ENCODE peak calls at places on chromosomes 12 and 14, in ten cellular contexts. U, R, P, V, D, X, K, A, L and H are unnamed samples.

GRCh38 chr14:43308411-43308810 is 1198.7 kb downstream of the FSCB start:
- DNase-seq in D (no peak), P (no peak), A (no peak), U (no peak), R (no peak), X (no peak), K (no peak), V (no peak), L (no peak), H (no peak)

GRCh38 chr12:119397540-119397939 is 63.0 kb downstream of the CCDC60 start:
- DNase-seq in P (no peak), A (no peak), R (no peak), D (no peak), X (no peak), K (no peak), U (no peak), L (no peak), V (no peak), H (no peak)

GRCh38 chr12:51593539-51593938 is 2.5 kb downstream of the SCN8A start:
- DNase-seq in U (peak; percentile 28), K (peak; percentile 74), A (no peak), P (no peak), D (peak; percentile 48), R (no peak), L (no peak), X (peak; percentile 70), V (peak; percentile 62), H (no peak)

GRCh38 chr12:119780786-119781434 is 96.2 kb downstream of the CIT start:
- DNase-seq in V (peak; percentile 73), U (no peak), P (no peak), L (no peak), X (peak; percentile 44), K (peak; percentile 53), D (peak; percentile 45), R (no peak), A (no peak), H (no peak)

GRCh38 chr14:23646648-23647549 is 10.7 kb downstream of the DHRS2 start:
- DNase-seq in V (no peak), R (no peak), L (no peak), P (no peak), A (no peak), U (no peak), D (no peak), K (peak; percentile 17), X (peak; percentile 8), H (no peak)

GRCh38 chr12:92414383-92415065 is 268.9 kb upstream of the BTG1 start:
- DNase-seq in K (peak; percentile 62), V (no peak), A (no peak), P (no peak), R (no peak), L (no peak), D (no peak), U (no peak), X (no peak), H (no peak)

GRCh38 chr12:9252256-9252655 is 44.1 kb upstream of the PZP start:
- DNase-seq in A (no peak), D (no peak), K (no peak), L (no peak), U (no peak), X (no peak), V (no peak), R (no peak), P (no peak), H (no peak)

GRCh38 chr14:77508249-77508648 is 9.6 kb upstream of the ISM2 start:
- DNase-seq in V (no peak), P (no peak), R (no peak), D (no peak), U (no peak), K (peak; percentile 97), L (no peak), X (peak; percentile 49), A (no peak), H (no peak)

GRCh38 chr12:107400686-107401447 is 284.7 kb upstream of the PWP1 start:
- DNase-seq in U (peak; percentile 12), P (no peak), L (no peak), X (peak; percentile 72), D (peak; percentile 97), V (no peak), R (no peak), A (no peak), K (peak; percentile 93), H (no peak)